ENCODE peak calls at places on chromosomes 2 and 18, in five cellular contexts. L is CD8-positive, alpha-beta T cell; F is IMR-90; G is thoracic aorta; I is right lobe of liver. U is an unnamed sample.

GRCh38 chr2:26255735-26256384 is 11.1 kb downstream of the HADHB start:
- ATAC-seq in F (no peak), L (no peak), I (peak; percentile 85), G (no peak), U (no peak)

GRCh38 chr18:23718731-23719130 is 29.5 kb downstream of the LAMA3 start:
- ATAC-seq in F (no peak), I (no peak), L (no peak), G (no peak), U (no peak)

GRCh38 chr18:6449213-6449612 is 34.5 kb upstream of the L3MBTL4 start:
- ATAC-seq in F (no peak), L (no peak), I (no peak), G (no peak), U (no peak)

GRCh38 chr18:1012775-1013174 is 108.1 kb downstream of the ADCYAP1 start:
- ATAC-seq in G (no peak), L (no peak), I (no peak), F (no peak), U (no peak)

GRCh38 chr18:62436636-62437519 is 85.9 kb upstream of the ZCCHC2 start:
- ATAC-seq in F (no peak), L (no peak), G (peak; percentile 94), I (peak; percentile 92), U (peak; percentile 88)

GRCh38 chr2:239392072-239392357 is 8.8 kb downstream of the HDAC4 start:
- ATAC-seq in I (no peak), G (no peak), L (no peak), F (no peak), U (no peak)

GRCh38 chr18:11095674-11096293 is 53.6 kb downstream of the PIEZO2 start:
- ATAC-seq in I (no peak), F (no peak), L (no peak), G (no peak), U (no peak)

GRCh38 chr2:217804338-217804737 is 198.5 kb downstream of the TNS1 start:
- ATAC-seq in G (no peak), I (peak; percentile 12), L (no peak), F (no peak), U (peak; percentile 5)

GRCh38 chr18:35618289-35618688 is 36.7 kb downstream of the GALNT1 start:
- ATAC-seq in L (no peak), I (no peak), F (no peak), G (no peak), U (no peak)

GRCh38 chr2:46290019-46290418 is 7.2 kb upstream of the EPAS1 start:
- ATAC-seq in F (no peak), L (no peak), G (no peak), I (no peak), U (no peak)

GRCh38 chr2:116269040-116269439 is 1545.5 kb upstream of the DDX18 start:
- ATAC-seq in L (no peak), I (no peak), G (no peak), F (no peak), U (no peak)

GRCh38 chr18:2430191-2430590 is 141.1 kb downstream of the METTL4 start:
- ATAC-seq in I (no peak), F (no peak), G (no peak), L (no peak), U (no peak)
- H3K4me3 ChIP-seq in I (no peak overlapping the region), F (no peak overlapping the region), G (no peak overlapping the region), L (no peak overlapping the region), U (no peak overlapping the region)

GRCh38 chr2:119011162-119011909 is 69.3 kb downstream of the MARCO start:
- ATAC-seq in I (peak; percentile 88), F (peak; percentile 99), G (no peak), L (no peak), U (peak; percentile 39)
- TF ChIP-seq CTCF in I (peak; percentile 70), F (peak; percentile 67), G (no peak), L (no peak), U (peak; percentile 34)

GRCh38 chr2:161416633-161417427 is 733 bp downstream of the TBR1 start:
- ATAC-seq in G (no peak), F (no peak), L (no peak), I (peak; percentile 11), U (no peak)
- H3K4me1 ChIP-seq in G (no peaks in the 10 kb centered on the region), F (peaks cover 4% of the 10 kb centered on the region), L (peaks cover 34% of the 10 kb centered on the region), I (no peaks in the 10 kb centered on the region), U (peaks cover 54% of the 10 kb centered on the region)

GRCh38 chr18:13563390-13563805 is 163.0 kb downstream of the FAM210A start:
- ATAC-seq in G (no peak), F (no peak), L (no peak), I (peak; percentile 68), U (no peak)
- H3K4me3 ChIP-seq in G (no peak overlapping the region), F (no peak overlapping the region), L (no peak overlapping the region), I (no peak overlapping the region), U (no peak overlapping the region)

GRCh38 chr2:7013761-7014160 is 96.5 kb downstream of the RNF144A start:
- ATAC-seq in L (no peak), G (no peak), F (no peak), I (no peak), U (no peak)

GRCh38 chr2:7015007-7015950 is 98.1 kb downstream of the RNF144A start:
- ATAC-seq in F (no peak), I (no peak), L (no peak), G (no peak), U (no peak)

GRCh38 chr2:7016120-7016519 is 98.9 kb downstream of the RNF144A start:
- ATAC-seq in I (no peak), F (no peak), G (no peak), L (no peak), U (no peak)

GRCh38 chr2:7012141-7012809 is 95.1 kb downstream of the RNF144A start:
- ATAC-seq in F (no peak), I (no peak), G (no peak), L (no peak), U (no peak)

GRCh38 chr2:7014201-7014640 is 97.0 kb downstream of the RNF144A start:
- ATAC-seq in I (no peak), L (peak; percentile 68), G (no peak), F (no peak), U (no peak)
- TF ChIP-seq CTCF in I (peak; percentile 19), L (peak; percentile 45), G (no peak), F (no peak), U (peak; percentile 9)

GRCh38 chr2:40097691-40098376 is 318.8 kb upstream of the THUMPD2 start:
- ATAC-seq in I (no peak), L (no peak), G (no peak), F (no peak), U (no peak)
- H3K4me1 ChIP-seq in I (no peaks in the 10 kb centered on the region), L (no peaks in the 10 kb centered on the region), G (peaks cover 11% of the 10 kb centered on the region), F (peaks cover 28% of the 10 kb centered on the region), U (peaks cover 10% of the 10 kb centered on the region)

DNA sequence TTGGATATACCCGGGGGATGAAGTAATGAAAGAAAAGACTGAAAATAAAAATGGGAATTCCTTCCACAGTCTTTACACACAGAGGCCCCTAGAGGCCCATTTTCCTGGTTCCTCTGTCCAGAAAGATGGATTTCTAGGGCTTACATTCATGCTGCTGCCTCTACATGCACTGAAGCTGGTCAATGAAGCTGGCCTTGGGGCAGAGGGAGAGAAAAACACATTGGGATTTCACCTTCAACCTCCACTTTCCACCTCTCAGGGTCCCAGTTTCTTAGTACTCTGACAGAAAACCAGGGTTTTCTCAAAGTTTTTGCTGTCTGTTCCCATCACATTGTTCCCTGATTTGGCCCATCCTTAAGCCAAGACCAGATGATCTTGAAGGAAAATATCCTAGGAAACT is 154.6 kb upstream of the ZSWIM2 start:
- ATAC-seq in G (no peak), I (no peak), L (no peak), F (no peak), U (no peak)
- H3K4me3 ChIP-seq in G (peak overlapping the region; percentile 59), I (no peak overlapping the region), L (no peak overlapping the region), F (peak overlapping the region; percentile 46), U (peak overlapping the region; percentile 2)

U was measured in gastroesophageal sphincter.